ENCODE peak calls at places on chromosomes 12 and 14, in seven cellular contexts. One of them, this sample, is unnamed.

GRCh38 chr14:65095633-65096205 is 6.6 kb downstream of the MAX start:
- DNase-seq in mesenchymal stem cell: peak
- DNase-seq in HL-60: no peak
- DNase-seq in OCI-LY7: no peak
- DNase-seq in adipocyte: peak
- DNase-seq in AG10803: peak
- DNase-seq in mesendoderm: no peak
- DNase-seq in this sample: no peak

GRCh38 chr14:52961060-52961639 is 10.3 kb upstream of the FERMT2 start:
- DNase-seq in adipocyte: peak
- DNase-seq in OCI-LY7: peak
- DNase-seq in mesenchymal stem cell: peak
- DNase-seq in HL-60: no peak
- DNase-seq in AG10803: peak
- DNase-seq in mesendoderm: peak
- DNase-seq in this sample: peak

GRCh38 chr12:58487280-58488141 is 432.8 kb downstream of the LRIG3 start:
- DNase-seq in AG10803: peak
- DNase-seq in OCI-LY7: no peak
- DNase-seq in HL-60: no peak
- DNase-seq in mesenchymal stem cell: peak
- DNase-seq in adipocyte: peak
- DNase-seq in mesendoderm: no peak
- DNase-seq in this sample: no peak

GRCh38 chr12:123854918-123855317 is 92.8 kb downstream of the DNAH10 start:
- DNase-seq in OCI-LY7: no peak
- DNase-seq in mesenchymal stem cell: no peak
- DNase-seq in adipocyte: no peak
- DNase-seq in mesendoderm: peak
- DNase-seq in HL-60: no peak
- DNase-seq in AG10803: no peak
- DNase-seq in this sample: peak

GRCh38 chr12:118103601-118104382 is at the start of gene VSIG10:
- DNase-seq in HL-60: peak
- DNase-seq in mesendoderm: peak
- DNase-seq in OCI-LY7: peak
- DNase-seq in mesenchymal stem cell: peak
- DNase-seq in adipocyte: peak
- DNase-seq in AG10803: peak
- DNase-seq in this sample: peak

GRCh38 chr14:61476737-61477410 is 155.5 kb downstream of the PRKCH start:
- DNase-seq in mesendoderm: no peak
- DNase-seq in mesenchymal stem cell: peak
- DNase-seq in AG10803: peak
- DNase-seq in OCI-LY7: peak
- DNase-seq in HL-60: peak
- DNase-seq in adipocyte: peak
- DNase-seq in this sample: no peak

GRCh38 chr12:52126050-52126604 is 46.6 kb downstream of the SMIM41 start:
- DNase-seq in HL-60: no peak
- DNase-seq in OCI-LY7: no peak
- DNase-seq in AG10803: no peak
- DNase-seq in mesendoderm: no peak
- DNase-seq in mesenchymal stem cell: no peak
- DNase-seq in adipocyte: no peak
- DNase-seq in this sample: peak

GRCh38 chr14:53711205-53711604 is 245.4 kb downstream of the BMP4 start:
- DNase-seq in mesenchymal stem cell: no peak
- DNase-seq in mesendoderm: no peak
- DNase-seq in OCI-LY7: no peak
- DNase-seq in adipocyte: no peak
- DNase-seq in HL-60: no peak
- DNase-seq in AG10803: no peak
- DNase-seq in this sample: peak

GRCh38 chr12:113242018-113242418 is 20.8 kb downstream of the TPCN1 start:
- DNase-seq in mesendoderm: no peak
- DNase-seq in AG10803: peak
- DNase-seq in HL-60: peak
- DNase-seq in OCI-LY7: no peak
- DNase-seq in mesenchymal stem cell: no peak
- DNase-seq in adipocyte: no peak
- DNase-seq in this sample: no peak

GRCh38 chr14:93829839-93830481 is 41.7 kb upstream of the PRIMA1 start:
- DNase-seq in mesenchymal stem cell: no peak
- DNase-seq in adipocyte: no peak
- DNase-seq in OCI-LY7: no peak
- DNase-seq in HL-60: no peak
- DNase-seq in AG10803: no peak
- DNase-seq in mesendoderm: no peak
- DNase-seq in this sample: no peak

DNA sequence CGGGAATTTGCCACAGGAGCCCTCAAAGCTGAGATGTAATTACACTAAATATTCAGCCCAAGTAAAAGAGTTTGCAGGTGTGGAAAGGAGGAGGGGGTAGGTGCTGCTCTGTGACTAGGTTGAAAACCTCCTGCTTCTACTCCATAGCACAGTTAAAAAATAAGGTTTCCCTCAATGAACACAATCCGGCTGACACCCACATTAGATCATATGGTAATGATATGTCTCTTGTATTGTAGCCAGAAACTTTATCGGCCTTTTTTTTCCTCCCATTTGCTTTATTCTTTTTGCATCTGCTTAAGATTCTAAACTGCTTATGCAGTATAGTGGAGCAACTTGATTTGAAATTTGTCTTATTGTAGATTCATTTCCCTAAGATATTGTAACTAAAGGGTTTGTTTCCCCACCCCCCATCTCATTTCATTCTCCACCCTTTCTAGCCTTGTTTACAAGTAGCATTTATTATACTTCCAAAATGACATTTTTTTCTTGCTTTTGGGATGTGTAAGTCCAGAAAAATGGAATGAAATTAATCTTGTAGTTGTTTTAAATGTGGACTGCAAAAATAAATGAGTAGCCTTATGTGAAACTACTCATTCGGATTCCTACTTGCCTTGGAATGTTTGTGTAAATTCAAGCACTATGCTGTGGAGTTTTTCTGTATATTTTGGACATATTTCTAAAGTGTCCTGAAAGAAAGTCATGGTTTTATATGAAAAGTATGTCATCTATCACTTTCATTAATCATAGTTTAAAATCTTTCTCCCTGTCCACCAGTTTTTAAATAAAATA is at the start of gene DCN:
- DNase-seq in mesendoderm: no peak
- DNase-seq in AG10803: peak
- DNase-seq in mesenchymal stem cell: no peak
- DNase-seq in HL-60: no peak
- DNase-seq in adipocyte: peak
- DNase-seq in OCI-LY7: no peak
- DNase-seq in this sample: no peak
- H3K4me3 ChIP-seq in mesendoderm: no peak
- H3K4me3 ChIP-seq in AG10803: peak
- H3K4me3 ChIP-seq in mesenchymal stem cell: peak
- H3K4me3 ChIP-seq in HL-60: no peak
- H3K4me3 ChIP-seq in adipocyte: peak
- H3K4me3 ChIP-seq in OCI-LY7: no peak
- H3K4me3 ChIP-seq in this sample: no peak

DNA sequence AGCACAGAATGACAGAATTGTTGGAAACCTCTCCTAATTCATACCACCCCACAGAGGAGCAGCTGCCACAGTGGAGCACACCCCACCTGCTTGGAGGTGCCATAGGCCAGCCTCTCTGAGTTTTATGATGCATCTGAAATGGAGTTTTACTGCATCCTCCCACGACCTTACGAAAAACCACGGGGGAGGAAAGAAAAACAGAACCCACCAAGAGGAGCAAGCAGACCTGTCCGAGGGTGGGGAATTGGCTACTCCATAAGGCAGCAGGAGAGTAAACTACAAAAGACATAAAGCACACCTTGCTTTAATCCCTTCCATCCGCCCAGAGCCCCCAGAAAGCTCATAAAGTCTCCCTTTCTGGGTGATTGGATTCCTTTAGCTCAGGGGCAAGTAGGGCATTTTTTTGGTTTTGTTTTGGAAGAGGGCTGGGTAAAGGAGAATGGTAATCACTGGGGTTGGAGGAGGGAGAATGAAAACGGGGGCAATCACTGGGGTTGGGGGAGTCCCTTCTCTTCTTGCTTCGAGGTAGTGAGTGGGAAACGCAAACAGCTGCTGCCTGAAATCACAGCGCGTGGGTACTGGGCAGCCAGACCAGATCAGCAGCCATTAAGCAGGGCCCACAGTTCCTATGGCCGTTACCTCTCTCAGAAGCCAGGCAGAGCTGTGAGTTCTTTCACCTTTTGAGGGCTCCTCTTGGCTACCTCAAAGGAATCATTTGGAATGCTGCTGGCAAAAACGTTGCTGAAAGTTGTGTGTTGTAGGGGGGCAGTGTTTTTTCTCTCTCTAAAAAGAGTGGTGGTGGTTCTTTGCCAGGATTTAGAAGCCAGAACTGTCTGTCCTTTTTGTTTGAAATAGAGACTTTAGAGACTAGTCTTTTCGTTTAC is 433.6 kb downstream of the ZFP36L1 start:
- DNase-seq in HL-60: no peak
- DNase-seq in adipocyte: no peak
- DNase-seq in AG10803: no peak
- DNase-seq in OCI-LY7: no peak
- DNase-seq in mesenchymal stem cell: no peak
- DNase-seq in mesendoderm: no peak
- DNase-seq in this sample: no peak
- H3K4me3 ChIP-seq in HL-60: no peak
- H3K4me3 ChIP-seq in adipocyte: no peak
- H3K4me3 ChIP-seq in AG10803: no peak
- H3K4me3 ChIP-seq in OCI-LY7: no peak
- H3K4me3 ChIP-seq in mesenchymal stem cell: no peak
- H3K4me3 ChIP-seq in mesendoderm: no peak
- H3K4me3 ChIP-seq in this sample: no peak

GRCh38 chr12:9867531-9867930 is 1.6 kb downstream of the CLEC2B start:
- DNase-seq in HL-60: no peak
- DNase-seq in mesenchymal stem cell: peak
- DNase-seq in AG10803: no peak
- DNase-seq in OCI-LY7: no peak
- DNase-seq in adipocyte: no peak
- DNase-seq in mesendoderm: no peak
- DNase-seq in this sample: no peak

GRCh38 chr12:9870311-9870866 is 1.2 kb upstream of the CLEC2B start:
- DNase-seq in mesendoderm: no peak
- DNase-seq in mesenchymal stem cell: peak
- DNase-seq in AG10803: peak
- DNase-seq in HL-60: no peak
- DNase-seq in adipocyte: no peak
- DNase-seq in OCI-LY7: no peak
- DNase-seq in this sample: no peak

GRCh38 chr12:9868271-9868815 is 811 bp downstream of the CLEC2B start:
- DNase-seq in HL-60: no peak
- DNase-seq in AG10803: no peak
- DNase-seq in OCI-LY7: peak
- DNase-seq in mesenchymal stem cell: peak
- DNase-seq in mesendoderm: no peak
- DNase-seq in adipocyte: no peak
- DNase-seq in this sample: no peak

GRCh38 chr12:9868951-9869306 is 225 bp downstream of the CLEC2B start:
- DNase-seq in adipocyte: no peak
- DNase-seq in HL-60: no peak
- DNase-seq in mesenchymal stem cell: no peak
- DNase-seq in OCI-LY7: no peak
- DNase-seq in AG10803: no peak
- DNase-seq in mesendoderm: no peak
- DNase-seq in this sample: no peak

DNA sequence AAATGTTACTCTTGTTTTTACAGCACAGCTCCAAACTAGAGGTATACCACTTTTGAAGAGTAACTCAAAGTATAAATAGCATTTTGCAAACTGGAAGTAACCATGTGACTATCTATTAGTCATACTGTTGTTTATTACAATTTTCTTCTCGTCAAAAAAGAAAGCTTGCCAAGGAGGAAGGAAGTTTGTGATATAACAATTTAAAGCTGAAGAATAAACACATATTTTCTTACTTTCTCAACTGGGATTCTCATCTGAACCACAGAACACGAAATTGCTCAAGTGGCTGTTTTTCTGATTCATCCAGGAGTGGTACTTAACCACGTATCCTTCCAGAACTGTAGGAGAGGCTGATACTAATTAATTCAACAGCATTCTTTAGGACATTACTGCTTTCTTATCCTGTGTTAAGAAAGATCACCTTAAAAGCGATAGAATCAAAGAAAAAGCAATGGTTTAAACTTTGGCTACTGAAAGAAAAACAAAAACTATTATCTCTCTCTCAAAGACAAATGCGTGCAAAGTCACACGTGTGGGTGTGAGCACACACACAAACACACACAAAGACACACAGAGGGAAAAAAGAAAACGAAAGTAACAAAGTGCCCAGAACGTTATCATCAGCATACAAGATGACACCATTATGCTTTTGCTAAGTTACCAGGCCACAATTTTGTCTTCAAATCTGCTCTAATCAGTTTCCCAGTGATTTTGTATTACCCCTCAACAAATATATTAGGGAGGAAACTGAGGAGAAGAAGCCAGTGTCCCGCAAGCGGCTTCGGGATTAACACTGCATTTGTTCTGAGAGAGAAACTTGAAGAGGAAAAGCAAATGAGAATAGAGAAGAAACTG is at the start of gene CLEC2B:
- DNase-seq in OCI-LY7: peak
- DNase-seq in AG10803: peak
- DNase-seq in HL-60: peak
- DNase-seq in adipocyte: peak
- DNase-seq in mesenchymal stem cell: peak
- DNase-seq in mesendoderm: no peak
- DNase-seq in this sample: no peak
- H3K4me3 ChIP-seq in OCI-LY7: peak
- H3K4me3 ChIP-seq in AG10803: peak
- H3K4me3 ChIP-seq in HL-60: peak
- H3K4me3 ChIP-seq in adipocyte: peak
- H3K4me3 ChIP-seq in mesenchymal stem cell: peak
- H3K4me3 ChIP-seq in mesendoderm: no peak
- H3K4me3 ChIP-seq in this sample: no peak

GRCh38 chr14:101445278-101445677 is 116.0 kb upstream of the DIO3 start:
- DNase-seq in mesendoderm: no peak
- DNase-seq in HL-60: no peak
- DNase-seq in AG10803: no peak
- DNase-seq in mesenchymal stem cell: no peak
- DNase-seq in OCI-LY7: no peak
- DNase-seq in adipocyte: no peak
- DNase-seq in this sample: no peak

GRCh38 chr14:101440511-101440910 is 120.8 kb upstream of the DIO3 start:
- DNase-seq in adipocyte: no peak
- DNase-seq in AG10803: no peak
- DNase-seq in OCI-LY7: no peak
- DNase-seq in HL-60: no peak
- DNase-seq in mesenchymal stem cell: no peak
- DNase-seq in mesendoderm: peak
- DNase-seq in this sample: no peak

GRCh38 chr14:101442451-101442850 is 118.8 kb upstream of the DIO3 start:
- DNase-seq in adipocyte: no peak
- DNase-seq in mesendoderm: no peak
- DNase-seq in HL-60: no peak
- DNase-seq in OCI-LY7: peak
- DNase-seq in AG10803: no peak
- DNase-seq in mesenchymal stem cell: no peak
- DNase-seq in this sample: peak

GRCh38 chr14:101444116-101444515 is 117.2 kb upstream of the DIO3 start:
- DNase-seq in mesenchymal stem cell: no peak
- DNase-seq in mesendoderm: no peak
- DNase-seq in AG10803: peak
- DNase-seq in adipocyte: no peak
- DNase-seq in HL-60: no peak
- DNase-seq in OCI-LY7: no peak
- DNase-seq in this sample: peak

GRCh38 chr14:101441710-101442109 is 119.6 kb upstream of the DIO3 start:
- DNase-seq in adipocyte: no peak
- DNase-seq in AG10803: no peak
- DNase-seq in mesendoderm: no peak
- DNase-seq in mesenchymal stem cell: no peak
- DNase-seq in OCI-LY7: no peak
- DNase-seq in HL-60: no peak
- DNase-seq in this sample: no peak
- H3K4me3 ChIP-seq in adipocyte: no peak
- H3K4me3 ChIP-seq in AG10803: no peak
- H3K4me3 ChIP-seq in mesendoderm: no peak
- H3K4me3 ChIP-seq in mesenchymal stem cell: no peak
- H3K4me3 ChIP-seq in OCI-LY7: no peak
- H3K4me3 ChIP-seq in HL-60: no peak
- H3K4me3 ChIP-seq in this sample: no peak

This sample was measured in endodermal cell.